ENCODE peak calls at places on chromosomes 1 and 21, in five cellular contexts. N is uterus, H is A549, W is astrocyte, E is bronchial epithelial cell. Q is an unnamed sample.

GRCh38 chr1:34460193-34460592 is 283.5 kb downstream of the C1orf94 start:
- DNase-seq in H (peak), N (no peak), W (no peak), E (peak), Q (no peak)

GRCh38 chr1:59473813-59474212 is 176.9 kb downstream of the FGGY start:
- DNase-seq in N (no peak), E (no peak), H (no peak), W (no peak), Q (no peak)

GRCh38 chr1:202698276-202698675 is 12.0 kb downstream of the SYT2 start:
- DNase-seq in H (no peak), N (no peak), E (no peak), W (no peak), Q (no peak)

GRCh38 chr1:37861151-37861550 is 1.8 kb upstream of the MTF1 start:
- DNase-seq in H (no peak), E (peak), W (no peak), N (no peak), Q (peak)

GRCh38 chr21:45253633-45254556 is 33.8 kb downstream of the POFUT2 start:
- DNase-seq in N (no peak), E (no peak), W (no peak), H (no peak), Q (no peak)

GRCh38 chr21:39809936-39810335 is 57.3 kb upstream of the PCP4 start:
- DNase-seq in H (no peak), E (no peak), W (no peak), N (no peak), Q (no peak)

GRCh38 chr1:22699629-22700028 is 11.0 kb upstream of the EPHB2 start:
- DNase-seq in W (no peak), H (no peak), E (no peak), N (no peak), Q (no peak)

GRCh38 chr1:29810121-29811120 is 574.1 kb downstream of the PTPRU start:
- DNase-seq in E (no peak), W (no peak), N (peak), H (no peak), Q (no peak)

GRCh38 chr1:177632923-177633322 is 336.9 kb downstream of the SEC16B start:
- DNase-seq in E (no peak), N (no peak), H (no peak), W (no peak), Q (peak)

GRCh38 chr1:165496493-165496892 is 47.3 kb upstream of the LRRC52 start:
- DNase-seq in W (no peak), H (no peak), E (no peak), N (no peak), Q (no peak)

GRCh38 chr1:37449936-37450335 is 24.4 kb upstream of the ZC3H12A start:
- DNase-seq in W (no peak), N (no peak), E (no peak), H (no peak), Q (no peak)

GRCh38 chr1:217079579-217079978 is 356.4 kb upstream of the ESRRG start:
- DNase-seq in W (no peak), H (no peak), E (no peak), N (no peak), Q (no peak)

GRCh38 chr1:3353901-3354300 is 100.6 kb upstream of the ARHGEF16 start:
- DNase-seq in E (no peak), H (no peak), W (no peak), N (no peak), Q (no peak)

GRCh38 chr1:72365693-72366092 is 83.4 kb upstream of the NEGR1 start:
- DNase-seq in N (no peak), W (no peak), E (no peak), H (no peak), Q (no peak)

GRCh38 chr1:72366473-72366872 is 84.1 kb upstream of the NEGR1 start:
- DNase-seq in W (peak), N (no peak), H (no peak), E (peak), Q (peak)

GRCh38 chr1:72369358-72369757 is 87.0 kb upstream of the NEGR1 start:
- DNase-seq in W (no peak), N (no peak), E (no peak), H (no peak), Q (no peak)

GRCh38 chr1:72371259-72372035 is 89.1 kb upstream of the NEGR1 start:
- DNase-seq in N (no peak), H (no peak), E (peak), W (no peak), Q (no peak)
- TF ChIP-seq CTCF in N (no peak), H (no peak), E (no peak), W (no peak), Q (no peak)

GRCh38 chr1:43783671-43784205 is 76.4 kb downstream of the ST3GAL3 start:
- DNase-seq in H (peak), W (peak), E (peak), N (no peak), Q (no peak)
- TF ChIP-seq CTCF in H (no peak), W (no peak), E (no peak), N (no peak), Q (no peak)

DNA sequence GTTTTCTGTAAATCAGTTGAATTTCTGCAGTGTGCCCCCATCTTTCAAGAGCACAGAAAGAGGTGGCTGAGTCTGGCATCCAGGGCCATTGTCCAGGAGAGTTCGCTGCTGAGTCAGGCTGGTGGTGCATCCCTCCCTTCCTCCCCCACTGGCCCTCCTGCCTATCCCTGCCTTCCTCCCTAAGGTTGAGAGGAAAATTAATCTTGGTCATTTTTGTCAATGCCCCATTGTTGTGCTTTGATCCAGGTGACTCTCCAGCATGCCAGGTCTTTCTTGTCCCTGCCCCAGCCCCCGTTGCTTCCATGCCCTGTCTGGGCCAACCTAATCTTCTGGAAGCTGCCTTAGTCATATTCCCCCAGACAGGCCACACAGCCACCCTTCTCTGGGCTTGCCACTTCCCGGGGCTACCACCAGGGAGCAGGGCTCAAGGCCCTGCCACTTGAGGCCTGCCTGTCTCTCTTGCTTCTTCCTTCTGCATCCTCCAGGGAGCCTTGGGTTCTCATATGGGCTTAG is 26.6 kb downstream of the PROK1 start:
- DNase-seq in W (no peak), E (peak), N (no peak), H (peak), Q (no peak)
- TF ChIP-seq CTCF in W (no peak), E (peak), N (no peak), H (peak), Q (no peak)

DNA sequence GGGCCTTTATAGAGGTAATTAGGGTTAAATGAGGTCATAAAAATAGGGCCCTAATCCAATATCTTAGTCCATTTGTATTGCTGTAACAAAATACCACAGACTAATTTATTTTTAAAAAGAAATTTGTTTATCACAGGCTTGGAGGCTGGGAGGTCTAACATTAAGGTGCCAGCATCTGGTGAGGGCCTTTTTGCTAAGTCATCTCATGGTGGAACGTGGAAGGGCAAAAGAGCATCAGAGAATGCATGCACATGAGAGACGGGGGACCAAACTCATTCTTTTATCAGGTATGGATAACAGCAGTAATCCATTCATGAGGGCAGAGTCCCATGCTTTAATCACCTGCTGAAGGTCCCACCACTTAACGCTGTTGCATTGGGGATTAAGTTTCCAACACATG is 313.8 kb downstream of the GRIK1 start:
- DNase-seq in N (no peak), E (no peak), W (no peak), H (no peak), Q (no peak)
- TF ChIP-seq CTCF in N (no peak), E (no peak), W (no peak), H (no peak), Q (no peak)